ENCODE peak calls at places on chromosomes 1 and 21, in five cellular contexts. M is cardiac fibroblast, Q is pancreas, Z is fibroblast of pulmonary artery, C is tibial nerve. W is an unnamed sample.

GRCh38 chr1:154534263-154534844 is 24.1 kb downstream of the UBE2Q1 start:
- DNase-seq in M (peak), Q (peak), Z (peak), C (no peak), W (no peak)

GRCh38 chr1:43786975-43787374 is 79.6 kb downstream of the ST3GAL3 start:
- DNase-seq in M (peak), Q (no peak), Z (peak), C (no peak), W (peak)

GRCh38 chr1:20483833-20484525 is 2.0 kb downstream of the CAMK2N1 start:
- DNase-seq in M (peak), Q (no peak), Z (peak), C (no peak), W (no peak)

GRCh38 chr1:52413410-52414104 is 9.2 kb downstream of the PRPF38A start:
- DNase-seq in M (no peak), Q (no peak), Z (no peak), C (no peak), W (no peak)

GRCh38 chr1:221991221-221991620 is 249.3 kb upstream of the DUSP10 start:
- DNase-seq in M (peak), Q (no peak), Z (peak), C (no peak), W (no peak)

GRCh38 chr1:173864179-173864867 is 3.5 kb downstream of the GAS5 start:
- DNase-seq in M (no peak), Q (no peak), Z (no peak), C (no peak), W (no peak)

GRCh38 chr1:18100493-18101063 is 7.0 kb upstream of the IGSF21 start:
- DNase-seq in M (peak), Q (peak), Z (peak), C (peak), W (peak)

GRCh38 chr1:59738591-59739015 is 76.1 kb upstream of the HOOK1 start:
- DNase-seq in M (peak), Q (peak), Z (peak), C (no peak), W (no peak)

GRCh38 chr1:183543619-183544204 is 46.5 kb downstream of the NCF2 start:
- DNase-seq in M (peak), Q (no peak), Z (peak), C (peak), W (no peak)

GRCh38 chr21:21624674-21625073 is 626.5 kb downstream of the NCAM2 start:
- DNase-seq in M (peak), Q (no peak), Z (peak), C (no peak), W (no peak)

GRCh38 chr1:35178874-35179380 is 14.0 kb downstream of the SFPQ start:
- DNase-seq in M (no peak), Q (no peak), Z (no peak), C (no peak), W (no peak)

GRCh38 chr1:24315391-24315790 is 3.8 kb upstream of the GRHL3 start:
- DNase-seq in M (no peak), Q (no peak), Z (no peak), C (no peak), W (no peak)

GRCh38 chr1:168636642-168637111 is 60.3 kb downstream of the XCL1 start:
- DNase-seq in M (peak), Q (no peak), Z (peak), C (peak), W (peak)

GRCh38 chr1:164726235-164726634 is 167.3 kb downstream of the PBX1 start:
- DNase-seq in M (peak), Q (no peak), Z (peak), C (no peak), W (peak)

GRCh38 chr21:34280389-34280795 is 83.4 kb upstream of the KCNE2 start:
- DNase-seq in M (peak), Q (no peak), Z (peak), C (peak), W (peak)

GRCh38 chr1:226344441-226345120 is 35.6 kb upstream of the LIN9 start:
- DNase-seq in M (no peak), Q (no peak), Z (no peak), C (no peak), W (no peak)

GRCh38 chr1:214316597-214316996 is 35.6 kb downstream of the SMYD2 start:
- DNase-seq in M (no peak), Q (peak), Z (no peak), C (no peak), W (no peak)

GRCh38 chr1:64828829-64829228 is 84.0 kb downstream of the RAVER2 start:
- DNase-seq in M (no peak), Q (no peak), Z (no peak), C (no peak), W (no peak)

GRCh38 chr1:20376880-20377494 is 86.3 kb downstream of the VWA5B1 start:
- DNase-seq in M (peak), Q (peak), Z (peak), C (peak), W (no peak)

GRCh38 chr1:246329900-246330299 is 177.2 kb downstream of the SMYD3 start:
- DNase-seq in M (no peak), Q (no peak), Z (no peak), C (no peak), W (no peak)

GRCh38 chr1:150560011-150560438 is 10.8 kb downstream of the ADAMTSL4 start:
- DNase-seq in M (peak), Q (peak), Z (peak), C (peak), W (peak)

GRCh38 chr21:46083271-46084040 is 14.5 kb upstream of the COL6A2 start:
- DNase-seq in M (no peak), Q (no peak), Z (no peak), C (no peak), W (peak)

GRCh38 chr21:35705888-35706287 is 354.4 kb downstream of the SETD4 start:
- DNase-seq in M (no peak), Q (no peak), Z (no peak), C (no peak), W (no peak)

GRCh38 chr1:172905452-172905851 is 145.3 kb downstream of the TNFSF18 start:
- DNase-seq in M (no peak), Q (no peak), Z (no peak), C (no peak), W (no peak)

GRCh38 chr1:185681034-185681633 is 53.1 kb upstream of the HMCN1 start:
- DNase-seq in M (peak), Q (peak), Z (peak), C (peak), W (no peak)

GRCh38 chr1:220808501-220809186 is 21.9 kb downstream of the MTARC1 start:
- DNase-seq in M (no peak), Q (no peak), Z (no peak), C (no peak), W (no peak)

GRCh38 chr1:156284112-156284511 is at the start of gene TMEM79:
- DNase-seq in M (no peak), Q (no peak), Z (no peak), C (no peak), W (no peak)

GRCh38 chr1:156284762-156285161 is 637 bp downstream of the TMEM79 start:
- DNase-seq in M (no peak), Q (no peak), Z (no peak), C (no peak), W (no peak)

GRCh38 chr1:156285437-156285836 is 1.3 kb downstream of the TMEM79 start:
- DNase-seq in M (no peak), Q (no peak), Z (no peak), C (no peak), W (no peak)

GRCh38 chr1:156282479-156283222 is at the start of gene SMG5:
- DNase-seq in M (peak), Q (peak), Z (peak), C (peak), W (peak)

DNA sequence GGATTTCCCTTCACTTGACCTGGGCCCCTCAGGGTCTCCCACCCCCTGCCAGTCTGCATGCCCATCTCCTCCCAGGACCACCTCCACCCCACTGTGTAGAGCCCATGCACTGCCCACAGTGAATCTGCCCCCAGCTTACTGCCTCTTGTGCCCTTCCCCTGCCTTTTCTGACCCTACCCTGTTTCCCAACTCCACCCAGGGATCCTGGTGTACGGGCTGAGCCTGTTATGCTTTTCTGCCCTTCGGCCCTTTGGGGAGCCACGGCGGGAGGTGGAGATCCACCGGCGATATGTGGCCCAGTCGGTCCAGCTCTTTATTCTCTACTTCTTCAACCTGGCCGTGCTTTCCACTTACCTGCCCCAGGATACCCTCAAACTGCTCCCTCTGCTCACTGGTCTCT is 1.9 kb downstream of the TMEM79 start:
- DNase-seq in M (no peak), Q (no peak), Z (no peak), C (no peak), W (no peak)
- H3K4me3 ChIP-seq in M (no peak), Q (no peak), Z (no peak), C (no peak), W (no peak)

GRCh38 chr21:42645211-42646075 is 8.0 kb upstream of the PDE9A start:
- DNase-seq in M (no peak), Q (no peak), Z (no peak), C (no peak), W (no peak)
- TF ChIP-seq CTCF in M (no peak), Q (no peak), Z (no peak), C (no peak), W (no peak)

GRCh38 chr1:219039755-219040154 is 133.9 kb upstream of the LYPLAL1 start:
- DNase-seq in M (peak), Q (no peak), Z (peak), C (no peak), W (no peak)
- H3K4me3 ChIP-seq in M (no peak), Q (no peak), Z (no peak), C (no peak), W (no peak)

DNA sequence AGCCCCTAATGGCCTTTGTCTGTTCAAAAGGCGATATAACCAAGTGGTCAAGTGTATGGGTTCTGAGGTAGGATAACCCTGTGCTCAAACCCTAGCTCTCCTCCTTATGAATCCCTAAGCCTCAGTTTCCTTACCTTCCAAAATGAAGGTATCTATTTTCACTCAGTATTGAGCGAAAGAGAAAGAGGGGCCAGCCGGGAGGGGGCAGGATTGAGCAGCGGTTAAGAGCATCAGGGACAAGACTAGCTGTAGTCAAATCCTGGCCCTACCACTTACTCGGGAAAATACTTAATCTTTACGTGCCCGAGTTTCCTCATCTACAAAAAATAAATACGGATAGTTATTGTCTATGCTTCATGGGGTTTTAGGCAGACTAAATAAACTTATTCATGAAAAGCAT is 25.7 kb downstream of the LY9 start:
- DNase-seq in M (peak), Q (no peak), Z (no peak), C (no peak), W (no peak)
- TF ChIP-seq CTCF in M (no peak), Q (no peak), Z (peak), C (no peak), W (no peak)

GRCh38 chr1:223133301-223133823 is 9.7 kb downstream of the TLR5 start:
- DNase-seq in M (no peak), Q (no peak), Z (no peak), C (no peak), W (no peak)
- H3K4me3 ChIP-seq in M (no peak), Q (no peak), Z (no peak), C (peak), W (no peak)

DNA sequence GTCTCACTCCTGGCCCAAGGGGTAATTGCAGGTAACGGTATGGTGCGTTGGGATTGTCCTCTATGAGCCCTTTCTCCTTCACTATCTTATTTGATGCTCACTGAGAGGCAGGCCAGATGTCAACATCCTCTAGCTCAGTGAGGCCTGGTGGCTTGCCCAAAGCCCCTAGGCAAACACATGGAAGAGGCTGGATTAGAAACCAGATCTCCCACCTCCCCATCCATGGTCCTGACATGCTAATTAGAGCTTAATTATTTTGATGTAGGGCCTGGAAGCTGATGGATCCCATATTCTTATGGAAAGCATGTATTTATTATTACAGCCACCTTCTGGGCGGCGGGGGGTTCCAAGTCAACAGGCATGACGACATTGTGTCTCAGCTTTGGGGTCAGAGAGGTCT is 6.1 kb downstream of the SMPDL3B start:
- DNase-seq in M (no peak), Q (no peak), Z (no peak), C (no peak), W (no peak)
- TF ChIP-seq CTCF in M (no peak), Q (no peak), Z (no peak), C (no peak), W (no peak)

DNA sequence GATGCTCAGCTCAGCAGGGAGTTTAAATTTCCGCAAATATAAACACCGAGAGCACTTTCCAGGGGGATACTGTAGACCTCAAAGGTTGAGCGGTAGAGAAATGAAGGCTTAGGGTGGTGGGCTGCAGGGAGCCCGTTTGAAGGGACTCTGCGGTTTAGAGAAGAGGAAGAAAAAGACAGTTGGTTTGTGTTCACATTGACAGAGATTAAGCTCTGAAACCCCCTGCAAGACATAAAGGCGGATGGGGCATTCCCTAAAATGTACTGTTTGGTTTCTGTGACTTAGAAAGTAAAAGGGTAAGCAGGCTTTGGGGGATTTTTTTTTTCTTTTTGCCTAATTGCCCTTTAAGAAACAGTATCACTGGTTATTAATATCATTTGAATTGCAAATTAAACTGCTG is 1.3 kb downstream of the KAZN start:
- DNase-seq in M (no peak), Q (no peak), Z (no peak), C (no peak), W (no peak)
- H3K4me3 ChIP-seq in M (no peak), Q (no peak), Z (no peak), C (peak), W (no peak)